ENCODE peak calls at places on chromosomes 4 and X, in eight cellular contexts. W is endothelial cell; I is lower leg skin; Z is AG04450; N is endodermal cell; P is activated CD8-positive, alpha-beta T cell treated with anti-CD3 and anti-CD28 coated beads for 36 hours; C is cardiac fibroblast; M is thyroid gland. R is an unnamed sample.

GRCh38 chr4:77881460-77882295 is 19.0 kb downstream of the MRPL1 start:
- DNase-seq in N (no peak), M (no peak), P (peak), I (no peak), Z (peak), C (peak), W (no peak), R (no peak)

GRCh38 chrX:150099316-150099715 is 161.0 kb upstream of the EOLA2 start:
- DNase-seq in I (no peak), M (no peak), W (peak), C (no peak), Z (no peak), P (no peak), N (no peak), R (no peak)

GRCh38 chr4:183550345-183551080 is 45.7 kb downstream of the ING2 start:
- DNase-seq in M (no peak), P (no peak), C (no peak), N (no peak), Z (no peak), W (no peak), I (no peak), R (no peak)

GRCh38 chr4:5467111-5467510 is 241.2 kb downstream of the EVC2 start:
- DNase-seq in W (no peak), I (no peak), Z (no peak), N (peak), M (no peak), P (no peak), C (no peak), R (no peak)

GRCh38 chr4:182137343-182137742 is 105.9 kb upstream of the TENM3 start:
- DNase-seq in I (no peak), Z (no peak), W (no peak), M (no peak), N (no peak), C (no peak), P (no peak), R (no peak)

GRCh38 chrX:136395271-136395670 is 92.5 kb upstream of the BRS3 start:
- DNase-seq in Z (no peak), C (peak), N (no peak), I (no peak), M (no peak), P (no peak), W (no peak), R (no peak)

GRCh38 chrX:14267224-14267623 is 237.5 kb upstream of the GEMIN8 start:
- DNase-seq in P (no peak), C (no peak), N (no peak), W (no peak), M (no peak), Z (no peak), I (no peak), R (no peak)

GRCh38 chrX:104707572-104707971 is 141.6 kb downstream of the IL1RAPL2 start:
- DNase-seq in I (no peak), P (no peak), N (no peak), M (no peak), C (no peak), W (no peak), Z (no peak), R (no peak)

GRCh38 chr4:155984398-155984797 is 30.7 kb upstream of the CTSO start:
- DNase-seq in N (no peak), Z (no peak), W (no peak), C (no peak), P (no peak), M (no peak), I (no peak), R (no peak)

GRCh38 chr4:172680701-172681100 is 487.9 kb upstream of the GALNT7 start:
- DNase-seq in Z (no peak), I (no peak), W (no peak), N (no peak), M (no peak), P (no peak), C (no peak), R (no peak)

GRCh38 chr4:170090667-170091052 is 904 bp upstream of the AADAT start:
- DNase-seq in W (no peak), P (no peak), C (peak), I (no peak), M (no peak), Z (no peak), N (no peak), R (no peak)

GRCh38 chr4:111475001-111475400 is 670.3 kb upstream of the FAM241A start:
- DNase-seq in C (peak), I (no peak), N (peak), Z (no peak), W (peak), M (peak), P (no peak), R (no peak)

DNA sequence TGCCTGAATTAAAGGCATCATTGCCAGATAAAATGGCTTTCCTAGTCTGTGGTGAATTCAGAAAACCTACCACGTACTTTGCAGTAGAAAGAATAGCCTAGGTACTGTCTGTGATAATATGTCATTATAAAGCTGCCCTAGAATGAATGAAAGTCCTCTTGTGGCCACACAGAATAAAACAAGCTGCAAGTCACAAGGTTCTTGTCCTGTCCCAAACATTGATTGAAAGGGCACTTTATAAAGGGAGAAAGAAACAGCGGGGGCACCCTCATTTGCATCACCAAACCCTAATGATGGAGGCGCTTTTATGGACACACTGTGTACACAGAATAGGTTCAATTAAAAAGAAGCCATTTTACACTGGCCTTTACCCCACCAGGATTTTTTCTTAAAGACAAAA is 364.8 kb downstream of the AFF2 start:
- DNase-seq in I (no peak), M (no peak), N (no peak), W (no peak), Z (no peak), P (no peak), C (no peak), R (no peak)
- TF ChIP-seq CTCF in I (no peak), M (no peak), N (peak), W (no peak), Z (no peak), P (no peak), C (no peak), R (no peak)

DNA sequence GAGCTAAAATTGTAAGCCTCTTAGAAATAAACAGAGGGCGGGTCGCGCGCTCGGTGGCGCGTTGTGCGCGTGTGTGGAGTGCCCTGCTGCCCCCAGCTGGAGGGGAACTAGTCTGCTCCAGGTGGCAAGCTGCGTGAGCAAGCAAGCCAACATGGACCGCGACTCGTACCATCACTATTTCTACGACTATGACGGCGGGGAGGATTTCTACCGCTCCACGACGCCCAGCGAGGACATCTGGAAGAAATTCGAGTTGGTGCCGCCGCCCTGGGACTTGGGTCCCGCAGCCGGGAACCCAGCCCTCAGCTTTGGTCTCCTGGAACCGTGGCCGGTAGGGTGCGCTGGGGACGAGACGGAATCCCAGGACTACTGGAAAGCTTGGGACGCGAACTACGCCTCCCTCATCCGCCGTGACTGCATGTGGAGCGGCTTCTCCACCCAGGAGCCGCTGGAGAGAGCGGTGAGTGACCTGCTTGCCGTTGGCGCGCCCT is 66.1 kb downstream of the DNAAF6 start:
- DNase-seq in C (no peak), I (no peak), N (peak), Z (no peak), W (peak), P (peak), M (peak), R (no peak)
- TF ChIP-seq CTCF in C (no peak), I (no peak), N (peak), Z (no peak), W (no peak), P (no peak), M (no peak), R (no peak)

DNA sequence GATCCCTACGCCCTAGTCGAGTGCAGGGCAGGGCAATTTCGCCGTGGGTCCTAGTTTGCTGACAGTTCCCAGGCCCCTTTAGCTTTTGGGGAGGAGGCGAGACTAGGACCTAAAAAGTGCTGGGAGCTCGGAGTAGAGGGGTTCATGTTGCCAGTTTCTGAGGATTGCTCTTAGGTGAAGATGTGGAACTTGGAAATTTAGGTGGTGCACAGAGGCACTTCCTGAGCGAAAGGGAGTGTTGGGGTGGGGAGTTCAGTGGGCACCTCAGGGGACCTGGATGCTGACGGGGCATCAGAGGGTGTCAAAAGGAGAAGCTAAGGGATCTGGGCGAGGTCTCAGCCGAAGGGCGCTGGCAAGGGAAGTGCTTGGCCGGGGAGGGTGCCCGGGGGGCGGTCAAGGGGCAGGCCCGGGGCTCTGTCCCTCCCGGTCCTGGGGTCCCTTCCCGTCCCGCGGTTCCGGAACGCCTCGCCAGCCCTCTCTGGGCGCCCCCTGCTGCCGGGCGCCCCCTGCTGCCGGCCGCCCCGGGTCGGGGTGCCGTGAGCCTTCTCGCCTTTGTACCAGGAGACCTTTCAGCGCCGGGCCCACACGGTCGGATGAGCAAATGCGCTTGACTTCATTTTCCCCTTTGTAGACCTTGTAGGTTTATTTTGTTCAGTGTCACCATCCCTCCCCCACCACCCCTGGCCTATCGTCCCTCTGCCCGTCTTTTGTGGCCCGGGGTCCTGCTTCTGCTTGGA is 3.0 kb upstream of the PHOX2B start:
- DNase-seq in P (no peak), C (no peak), N (peak), W (peak), Z (no peak), M (no peak), I (no peak), R (peak)
- TF ChIP-seq CTCF in P (peak), C (no peak), N (peak), W (peak), Z (peak), M (no peak), I (no peak), R (peak)

GRCh38 chrX:40527543-40527942 is 53.2 kb upstream of the ATP6AP2 start:
- DNase-seq in W (no peak), N (no peak), C (no peak), P (no peak), M (no peak), Z (no peak), I (no peak), R (no peak)

GRCh38 chrX:40521868-40522450 is 58.8 kb upstream of the ATP6AP2 start:
- DNase-seq in C (no peak), Z (no peak), P (no peak), M (no peak), I (no peak), N (no peak), W (no peak), R (no peak)

GRCh38 chrX:40523852-40524251 is 56.9 kb upstream of the ATP6AP2 start:
- DNase-seq in C (no peak), N (no peak), W (no peak), I (no peak), Z (no peak), P (no peak), M (no peak), R (no peak)

GRCh38 chrX:40526412-40526811 is 54.4 kb upstream of the ATP6AP2 start:
- DNase-seq in I (no peak), M (no peak), C (no peak), W (no peak), N (no peak), P (no peak), Z (no peak), R (no peak)

GRCh38 chrX:40524423-40524822 is 56.3 kb upstream of the ATP6AP2 start:
- DNase-seq in P (no peak), C (peak), M (no peak), W (no peak), N (no peak), Z (no peak), I (no peak), R (no peak)
- TF ChIP-seq CTCF in P (no peak), C (peak), M (no peak), W (no peak), N (peak), Z (no peak), I (no peak), R (no peak)

DNA sequence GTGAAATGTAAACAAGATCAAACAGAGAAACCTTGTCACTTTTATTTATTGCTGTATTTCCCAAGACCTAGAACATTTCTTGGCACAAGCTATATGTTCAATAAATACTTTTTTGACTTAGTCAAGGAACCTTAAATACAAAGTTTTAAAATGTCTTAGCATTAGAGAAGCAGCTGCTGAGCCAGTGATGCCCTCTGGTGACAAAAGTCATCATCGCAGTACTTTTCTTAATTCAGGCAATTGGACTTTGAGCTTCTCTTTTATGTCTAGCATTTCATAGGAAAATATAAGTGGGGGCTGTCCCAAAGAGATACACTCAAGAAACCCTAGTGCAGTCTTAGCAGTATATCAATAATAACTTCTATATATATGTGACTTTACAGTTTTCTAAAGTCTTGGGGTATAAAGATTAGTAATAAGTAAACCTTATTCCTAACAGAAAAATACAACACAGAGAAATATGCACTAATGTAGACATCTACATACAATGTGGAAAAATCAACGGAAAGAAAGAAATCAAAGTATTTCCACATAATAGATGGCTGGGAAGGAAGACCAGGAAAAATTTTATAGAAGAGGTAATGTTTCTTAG is 118.4 kb downstream of the DTHD1 start:
- DNase-seq in M (peak), I (no peak), N (peak), W (peak), P (peak), Z (no peak), C (peak), R (no peak)
- TF ChIP-seq CTCF in M (peak), I (no peak), N (peak), W (peak), P (peak), Z (no peak), C (peak), R (peak)

GRCh38 chr4:87451537-87451936 is 29.2 kb downstream of the NUDT9 start:
- DNase-seq in I (no peak), P (no peak), M (no peak), N (no peak), C (no peak), Z (no peak), W (no peak), R (no peak)
- TF ChIP-seq CTCF in I (no peak), P (no peak), M (no peak), N (peak), C (no peak), Z (peak), W (no peak), R (no peak)

GRCh38 chr4:3788366-3788660 is 22.1 kb downstream of the ADRA2C start:
- DNase-seq in I (no peak), W (no peak), M (no peak), C (no peak), Z (no peak), P (no peak), N (no peak), R (no peak)

GRCh38 chr4:3784469-3785291 is 18.5 kb downstream of the ADRA2C start:
- DNase-seq in N (no peak), P (no peak), C (no peak), W (no peak), Z (no peak), I (no peak), M (no peak), R (no peak)

GRCh38 chr4:3787489-3788365 is 21.5 kb downstream of the ADRA2C start:
- DNase-seq in Z (no peak), C (no peak), I (no peak), N (no peak), P (no peak), W (no peak), M (no peak), R (no peak)

GRCh38 chr4:3785292-3785565 is 19.0 kb downstream of the ADRA2C start:
- DNase-seq in W (no peak), M (no peak), Z (no peak), N (no peak), P (no peak), I (no peak), C (no peak), R (no peak)

DNA sequence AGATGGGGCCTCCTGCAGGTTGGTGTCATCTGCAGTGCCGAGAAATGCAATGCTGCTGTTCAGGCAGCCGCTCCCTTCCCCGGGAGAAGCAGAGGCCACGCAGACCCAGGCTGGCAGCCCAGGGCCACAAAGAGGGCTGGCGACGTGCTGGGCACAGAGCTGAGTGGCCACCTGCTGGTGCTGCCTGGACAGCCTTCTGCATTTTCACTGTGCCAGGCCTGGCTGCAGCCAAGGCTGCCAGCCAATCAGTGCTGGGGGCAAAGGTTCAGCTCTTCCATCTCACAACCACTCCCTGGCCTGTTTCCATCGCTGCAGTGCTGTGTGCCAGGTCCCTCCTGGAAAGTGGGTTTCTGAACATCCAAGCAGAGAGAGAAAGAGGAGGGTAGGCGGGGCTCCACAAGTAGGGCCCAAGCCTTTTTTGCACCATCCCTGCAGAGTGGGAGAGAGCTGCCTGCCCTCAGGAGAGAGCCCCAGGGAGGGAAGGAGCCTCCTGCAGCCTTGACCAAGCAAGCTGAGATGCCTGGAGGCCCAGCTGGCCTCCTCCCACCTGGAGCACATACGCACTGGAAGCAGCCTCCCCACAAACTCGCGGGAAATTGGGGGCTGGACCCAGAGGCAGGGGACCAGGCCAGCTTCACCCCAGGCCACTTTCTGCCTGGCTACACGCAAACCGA is 20.1 kb downstream of the ADRA2C start:
- DNase-seq in W (no peak), I (no peak), C (no peak), N (no peak), M (peak), P (no peak), Z (no peak), R (no peak)
- TF ChIP-seq CTCF in W (no peak), I (no peak), C (no peak), N (peak), M (no peak), P (no peak), Z (no peak), R (no peak)

DNA sequence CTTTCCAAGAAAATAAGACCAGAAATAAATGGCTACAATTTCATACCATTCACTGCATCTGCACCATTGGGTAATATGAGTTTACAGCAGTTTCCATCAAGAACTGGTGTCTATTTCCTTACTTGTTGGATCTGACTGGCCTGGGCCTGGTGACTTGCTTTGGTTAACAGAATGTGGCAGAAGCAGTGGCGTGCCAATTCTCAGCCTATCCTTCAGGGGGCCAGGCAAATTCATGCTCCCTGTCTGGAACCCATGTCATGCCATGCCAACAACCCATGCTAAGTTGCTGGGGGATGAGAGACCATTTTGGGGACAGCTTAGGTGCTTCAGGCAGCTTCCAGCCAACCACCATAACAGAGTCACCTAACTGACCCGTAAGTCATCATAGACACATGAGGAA is 656.7 kb downstream of the SPOCK3 start:
- DNase-seq in I (no peak), P (no peak), M (no peak), W (no peak), Z (no peak), N (peak), C (no peak), R (no peak)
- TF ChIP-seq CTCF in I (no peak), P (no peak), M (no peak), W (no peak), Z (no peak), N (peak), C (no peak), R (no peak)

DNA sequence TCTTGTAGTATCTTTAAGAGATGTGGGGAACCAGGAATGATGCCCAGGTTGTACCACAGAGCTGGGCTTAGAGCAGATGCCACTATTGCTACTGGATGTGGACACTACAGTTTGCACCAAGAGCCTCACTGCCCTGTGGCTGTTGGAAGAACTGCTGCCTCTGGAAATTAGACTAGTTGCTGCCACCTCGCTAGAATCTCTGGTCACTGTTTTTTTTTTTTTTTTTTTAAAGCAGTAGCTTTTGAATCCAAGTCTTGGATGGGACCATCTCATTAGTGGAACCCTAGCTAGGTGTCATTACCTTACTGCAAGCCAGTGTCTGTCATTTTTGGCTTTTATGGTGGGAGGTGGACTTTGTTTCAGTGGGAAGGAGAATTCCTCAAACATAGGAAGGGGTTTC is 105.5 kb downstream of the ARHGAP10 start:
- DNase-seq in W (no peak), P (no peak), Z (no peak), N (no peak), I (no peak), C (peak), M (no peak), R (no peak)
- TF ChIP-seq CTCF in W (no peak), P (no peak), Z (peak), N (peak), I (no peak), C (peak), M (no peak), R (no peak)

DNA sequence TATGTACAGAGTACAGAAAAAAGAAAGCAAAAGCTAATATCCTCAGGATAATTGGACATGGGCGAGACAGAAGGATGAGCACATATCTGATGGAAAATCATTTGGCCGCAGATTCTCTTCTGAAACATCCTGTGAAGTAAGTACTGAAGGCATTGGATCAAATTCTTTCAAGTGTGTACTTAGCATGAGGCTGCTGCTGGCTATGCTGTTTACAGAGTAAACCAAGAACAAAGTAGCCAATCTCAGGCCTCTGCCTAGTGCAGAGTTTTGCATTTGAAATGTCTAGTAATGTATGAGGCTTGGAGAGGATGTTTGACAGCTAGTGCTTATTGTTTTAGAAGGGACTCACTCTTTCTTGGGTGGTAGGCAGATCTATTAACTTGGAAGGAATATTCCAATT is 128.5 kb downstream of the MAGEC2 start:
- DNase-seq in P (no peak), I (no peak), C (no peak), W (no peak), N (no peak), M (no peak), Z (no peak), R (no peak)
- TF ChIP-seq CTCF in P (no peak), I (no peak), C (no peak), W (no peak), N (no peak), M (no peak), Z (no peak), R (no peak)